ENCODE peak calls at places on chromosomes 4 and X, in five cellular contexts. W is psoas muscle; G is ovary; T is CD4-positive, CD25-positive, alpha-beta regulatory T cell; Q is right lobe of liver. D is an unnamed sample.

GRCh38 chrX:119871245-119871598 is 311 bp downstream of the RNF113A start:
- DNase-seq in W (no peak), G (no peak), T (no peak), Q (no peak), D (peak; percentile 53)

GRCh38 chr4:19358015-19358414 is 893.7 kb upstream of the SLIT2 start:
- DNase-seq in W (no peak), G (no peak), T (no peak), Q (no peak), D (no peak)

GRCh38 chrX:131146702-131147101 is 88.6 kb downstream of the ARHGAP36 start:
- DNase-seq in W (no peak), G (no peak), T (no peak), Q (no peak), D (no peak)

GRCh38 chrX:134388161-134389109 is 71.5 kb upstream of the HPRT1 start:
- DNase-seq in W (no peak), G (no peak), T (no peak), Q (no peak), D (no peak)

GRCh38 chrX:42824541-42824940 is 46.6 kb upstream of the PPP1R2C start:
- DNase-seq in W (no peak), G (no peak), T (no peak), Q (no peak), D (peak; percentile 69)

GRCh38 chr4:54742636-54743399 is 85.1 kb downstream of the KIT start:
- DNase-seq in W (no peak), G (no peak), T (no peak), Q (no peak), D (no peak)

GRCh38 chr4:54076673-54077072 is 12.3 kb upstream of the CHIC2 start:
- DNase-seq in W (no peak), G (no peak), T (no peak), Q (no peak), D (no peak)

GRCh38 chrX:68978211-68978780 is 149.5 kb downstream of the EFNB1 start:
- DNase-seq in W (no peak), G (peak; percentile 48), T (no peak), Q (no peak), D (no peak)

GRCh38 chrX:8730812-8731578 is 942 bp downstream of the ANOS1 start:
- DNase-seq in W (peak; percentile 15), G (peak; percentile 15), T (no peak), Q (no peak), D (peak; percentile 51)

DNA sequence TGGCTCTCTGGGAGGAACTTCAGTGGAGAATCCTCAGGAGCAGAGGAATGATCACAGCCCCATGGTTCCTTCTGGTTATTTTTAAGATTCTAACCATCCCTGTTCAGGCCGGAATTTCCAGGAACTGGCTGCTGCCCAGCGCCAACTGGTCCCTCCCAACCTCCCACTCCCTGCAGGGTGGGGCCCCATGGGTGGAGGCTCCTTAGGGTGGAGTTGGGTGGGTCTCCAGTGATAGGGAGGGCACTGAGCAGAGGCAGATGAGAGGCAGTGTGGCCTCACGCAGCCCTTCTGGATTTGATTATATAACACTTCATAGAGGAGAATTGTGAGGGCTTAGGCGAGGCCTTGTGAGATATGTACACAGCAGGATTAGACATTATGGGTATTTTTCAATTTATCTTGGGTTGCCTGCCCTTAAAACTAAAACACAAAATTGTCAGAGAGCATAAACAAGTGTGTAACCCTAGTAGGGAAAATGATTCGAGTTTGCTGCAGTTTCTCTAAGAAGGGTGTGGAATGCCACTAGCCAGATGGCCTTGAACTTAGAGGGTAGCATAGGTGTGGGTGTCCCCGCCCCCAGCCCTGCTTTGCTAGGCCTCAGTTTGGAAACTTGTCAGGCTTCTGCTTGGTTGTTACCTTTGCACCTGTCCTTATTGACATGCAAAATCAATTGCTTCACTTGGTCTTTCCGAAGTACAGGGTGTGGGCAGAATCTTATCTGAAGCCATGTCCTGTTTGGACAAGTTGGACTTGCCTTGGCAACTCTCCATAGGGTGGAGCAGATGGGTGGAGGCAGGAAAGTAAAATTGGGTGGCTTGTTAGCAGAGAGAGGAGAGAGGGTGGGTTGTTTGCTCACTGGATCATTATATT is 9.3 kb downstream of the KLF3 start:
- DNase-seq in W (no peak), G (peak; percentile 73), T (no peak), Q (peak; percentile 70), D (peak; percentile 83)
- H3K4me1 ChIP-seq in W (peaks cover 91% of the 10 kb centered on the region), G (peaks cover 43% of the 10 kb centered on the region), T (peaks cover 87% of the 10 kb centered on the region), Q (peaks cover 18% of the 10 kb centered on the region), D (peaks cover 36% of the 10 kb centered on the region)

GRCh38 chr4:43822621-43823020 is 626.0 kb downstream of the KCTD8 start:
- DNase-seq in W (no peak), G (no peak), T (no peak), Q (no peak), D (no peak)
- H3K9me3 ChIP-seq in W (no peaks in the 10 kb centered on the region), G (peaks cover 6% of the 10 kb centered on the region), T (peaks cover 9% of the 10 kb centered on the region), Q (no peaks in the 10 kb centered on the region), D (peaks cover 2% of the 10 kb centered on the region)

GRCh38 chrX:40007746-40008705 is 89.7 kb downstream of the BCOR start:
- DNase-seq in W (no peak), G (no peak), T (no peak), Q (no peak), D (no peak)
- H3K4me3 ChIP-seq in W (peak overlapping the region; percentile 51), G (no peak overlapping the region), T (no peak overlapping the region), Q (no peak overlapping the region), D (no peak overlapping the region)

GRCh38 chr4:57095956-57096355 is 14.2 kb downstream of the IGFBP7 start:
- DNase-seq in W (no peak), G (no peak), T (no peak), Q (no peak), D (no peak)

GRCh38 chr4:57097711-57098110 is 12.5 kb downstream of the IGFBP7 start:
- DNase-seq in W (no peak), G (no peak), T (no peak), Q (no peak), D (no peak)

GRCh38 chr4:57099363-57099762 is 10.8 kb downstream of the IGFBP7 start:
- DNase-seq in W (no peak), G (no peak), T (no peak), Q (no peak), D (no peak)

GRCh38 chr4:57098945-57099344 is 11.2 kb downstream of the IGFBP7 start:
- DNase-seq in W (no peak), G (no peak), T (no peak), Q (no peak), D (no peak)

GRCh38 chr4:57098415-57098814 is 11.8 kb downstream of the IGFBP7 start:
- DNase-seq in W (no peak), G (no peak), T (no peak), Q (no peak), D (no peak)
- H3K4me1 ChIP-seq in W (no peaks in the 10 kb centered on the region), G (peaks cover 33% of the 10 kb centered on the region), T (no peaks in the 10 kb centered on the region), Q (no peaks in the 10 kb centered on the region), D (peaks cover 28% of the 10 kb centered on the region)